ENCODE peak calls at places on chromosomes 11 and 22, in ten cellular contexts. E, V, C, D, P, H, F, A, Y and Q are unnamed samples.
A peak's percentile ranks its signal among the peaks of the same experiment; 100 is the strongest.

GRCh38 chr11:102186836-102187235 is 76.6 kb downstream of the YAP1 start:
- DNase-seq in E (no peak), V (peak; percentile 77), C (no peak), D (no peak), P (no peak), H (no peak), F (no peak), A (no peak), Y (peak; percentile 56), Q (no peak)

GRCh38 chr22:27576815-27577564 is 224.6 kb downstream of the MN1 start:
- DNase-seq in E (no peak), V (no peak), C (peak; percentile 92), D (peak; percentile 21), P (no peak), H (no peak), F (no peak), A (peak; percentile 29), Y (peak; percentile 74), Q (no peak)

GRCh38 chr11:45079943-45080719 is 66.3 kb upstream of the PRDM11 start:
- DNase-seq in E (peak; percentile 76), V (no peak), C (no peak), D (no peak), P (no peak), H (no peak), F (peak; percentile 35), A (no peak), Y (no peak), Q (peak; percentile 86)

GRCh38 chr22:23903328-23903971 is 9.3 kb downstream of the MIF start:
- DNase-seq in E (no peak), V (no peak), C (no peak), D (peak; percentile 93), P (no peak), H (no peak), F (no peak), A (no peak), Y (no peak), Q (no peak)

GRCh38 chr22:31055322-31056159 is 25.6 kb upstream of the SMTN start:
- DNase-seq in E (no peak), V (peak; percentile 96), C (peak; percentile 97), D (peak; percentile 99), P (peak; percentile 90), H (peak; percentile 81), F (peak; percentile 94), A (peak; percentile 94), Y (peak; percentile 100), Q (peak; percentile 38)

GRCh38 chr22:44181912-44182590 is 1.3 kb downstream of the PARVG start:
- DNase-seq in E (peak; percentile 54), V (no peak), C (no peak), D (no peak), P (no peak), H (no peak), F (no peak), A (no peak), Y (no peak), Q (no peak)

GRCh38 chr11:35337136-35337918 is 82.0 kb downstream of the SLC1A2 start:
- DNase-seq in E (peak; percentile 40), V (no peak), C (peak; percentile 98), D (peak; percentile 100), P (no peak), H (peak; percentile 94), F (no peak), A (no peak), Y (peak; percentile 97), Q (no peak)

GRCh38 chr11:76249195-76249741 is 43.0 kb upstream of the WNT11 start:
- DNase-seq in E (no peak), V (no peak), C (no peak), D (no peak), P (no peak), H (no peak), F (peak; percentile 67), A (no peak), Y (no peak), Q (no peak)

GRCh38 chr11:96228911-96229310 is 114.1 kb downstream of the MAML2 start:
- DNase-seq in E (no peak), V (no peak), C (no peak), D (no peak), P (no peak), H (no peak), F (no peak), A (no peak), Y (peak; percentile 38), Q (no peak)

GRCh38 chr11:57751676-57752253 is at the start of gene BTBD18:
- DNase-seq in E (no peak), V (peak; percentile 67), C (peak; percentile 54), D (peak; percentile 58), P (peak; percentile 36), H (no peak), F (peak; percentile 56), A (no peak), Y (peak; percentile 64), Q (no peak)

GRCh38 chr11:45110562-45110961 is 35.9 kb upstream of the PRDM11 start:
- DNase-seq in E (peak; percentile 48), V (no peak), C (peak; percentile 58), D (peak; percentile 70), P (no peak), H (peak; percentile 65), F (peak; percentile 48), A (peak; percentile 55), Y (peak; percentile 74), Q (peak; percentile 51)

GRCh38 chr11:26522912-26523610 is 49.0 kb downstream of the MUC15 start:
- DNase-seq in E (no peak), V (no peak), C (peak; percentile 7), D (peak; percentile 63), P (no peak), H (no peak), F (no peak), A (no peak), Y (peak; percentile 21), Q (no peak)

GRCh38 chr11:102061276-102061675 is 14.0 kb downstream of the CFAP300 start:
- DNase-seq in E (no peak), V (no peak), C (peak; percentile 16), D (no peak), P (no peak), H (no peak), F (no peak), A (no peak), Y (peak; percentile 48), Q (no peak)

DNA sequence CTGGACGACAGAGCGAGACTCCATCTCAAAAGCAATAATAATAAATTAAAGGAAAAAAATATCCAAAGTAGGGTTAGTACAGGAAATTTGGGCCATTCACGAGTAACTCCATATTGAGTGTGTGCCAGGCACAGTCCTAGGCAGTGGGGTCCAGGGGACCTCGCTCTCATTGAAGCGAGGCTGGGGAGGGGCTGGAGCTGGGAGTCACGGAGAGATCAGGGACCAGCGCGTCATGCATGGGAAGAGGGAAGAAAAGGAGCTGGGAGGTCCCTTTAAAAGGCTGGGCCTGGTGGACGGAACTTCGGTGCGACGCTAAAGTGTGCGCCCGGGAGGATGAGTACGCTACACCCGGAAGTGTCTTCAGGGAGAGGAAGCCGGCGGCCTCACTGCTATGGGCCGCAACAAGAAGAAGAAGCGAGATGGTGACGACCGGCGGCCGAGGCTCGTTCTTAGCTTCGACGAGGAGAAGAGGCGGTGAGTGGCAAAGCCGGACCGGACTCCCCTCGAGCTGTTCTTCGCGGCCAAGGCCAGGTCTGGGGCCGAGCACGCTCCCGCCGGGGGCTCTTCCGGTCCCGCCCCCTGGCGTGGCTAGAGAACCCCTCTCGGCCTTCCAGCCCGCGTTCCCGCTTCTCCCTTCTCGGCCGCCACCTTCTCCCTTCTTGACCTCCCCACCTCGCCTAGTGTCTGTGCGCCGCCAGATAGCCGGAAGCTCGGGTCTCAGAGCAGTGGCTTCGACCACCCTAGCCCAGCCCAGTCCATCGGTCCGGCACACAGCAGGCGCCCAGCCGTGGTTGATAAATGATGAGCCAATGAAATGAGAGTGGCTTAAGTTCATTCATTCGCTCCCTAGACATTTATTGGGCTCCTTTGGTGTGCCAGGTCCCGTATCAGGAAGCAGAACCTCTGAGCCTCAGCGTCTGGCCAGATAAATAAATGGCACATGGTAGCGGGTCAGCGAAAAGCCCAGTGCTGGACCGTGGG is at the start of gene NOL12:
- DNase-seq in E (peak; percentile 79), V (peak; percentile 85), C (peak; percentile 77), D (peak; percentile 74), P (peak; percentile 85), H (no peak), F (peak; percentile 85), A (peak; percentile 79), Y (peak; percentile 89), Q (peak; percentile 67)
- TF ChIP-seq CTCF in E (no peak), V (no peak), C (peak; percentile 4), D (no peak), P (no peak), H (no peak), F (no peak), A (no peak), Y (no peak), Q (no peak)

GRCh38 chr11:46410021-46410420 is 18.4 kb upstream of the CHRM4 start:
- DNase-seq in E (no peak), V (no peak), C (no peak), D (no peak), P (no peak), H (no peak), F (no peak), A (no peak), Y (peak; percentile 57), Q (no peak)
- TF ChIP-seq CTCF in E (no peak), V (no peak), C (peak; percentile 52), D (peak; percentile 9), P (no peak), H (peak; percentile 2), F (no peak), A (no peak), Y (peak; percentile 50), Q (no peak)

GRCh38 chr11:68609761-68610160 is 74.6 kb upstream of the GAL start:
- DNase-seq in E (no peak), V (no peak), C (no peak), D (no peak), P (no peak), H (no peak), F (no peak), A (no peak), Y (no peak), Q (no peak)

GRCh38 chr11:68615657-68616056 is 68.7 kb upstream of the GAL start:
- DNase-seq in E (no peak), V (no peak), C (no peak), D (no peak), P (no peak), H (no peak), F (no peak), A (no peak), Y (no peak), Q (no peak)

GRCh38 chr11:68610452-68611116 is 73.8 kb upstream of the GAL start:
- DNase-seq in E (no peak), V (no peak), C (no peak), D (no peak), P (no peak), H (no peak), F (no peak), A (no peak), Y (no peak), Q (no peak)
- TF ChIP-seq CTCF in E (no peak), V (peak; percentile 12), C (peak; percentile 46), D (peak; percentile 11), P (no peak), H (no peak), F (no peak), A (no peak), Y (peak; percentile 25), Q (no peak)

DNA sequence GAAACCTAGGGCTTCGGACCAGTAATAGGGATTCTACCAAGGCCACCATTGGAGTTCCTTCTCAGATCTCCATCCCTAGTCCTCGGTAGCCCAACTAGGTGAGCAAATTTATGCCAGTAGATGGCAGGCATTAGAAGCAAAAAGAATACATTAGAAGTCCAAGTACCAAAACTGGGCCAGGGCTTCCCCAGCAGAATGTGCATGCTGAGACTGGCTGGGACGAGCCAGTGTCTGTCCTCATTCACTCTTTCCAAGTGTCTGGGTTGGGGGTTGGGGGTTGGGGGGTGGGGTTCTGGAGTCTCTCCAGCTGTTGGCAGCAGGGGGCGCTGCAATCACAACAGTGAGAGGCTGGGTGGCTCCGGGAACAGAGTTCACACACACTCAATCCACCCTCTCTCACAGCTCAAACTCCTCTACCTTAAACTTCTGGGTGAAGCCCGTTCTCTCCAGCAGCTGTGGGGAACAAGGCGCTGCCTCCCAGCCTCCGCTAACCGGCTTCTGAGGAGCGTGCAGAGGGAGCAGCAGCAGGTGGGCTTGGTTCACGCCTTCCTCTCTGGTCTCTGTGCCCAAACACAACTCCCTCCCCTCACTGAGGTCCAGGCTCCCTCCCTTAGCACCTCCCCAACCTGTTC is 57.5 kb downstream of the BTG4 start:
- DNase-seq in E (peak; percentile 87), V (peak; percentile 76), C (peak; percentile 49), D (peak; percentile 81), P (no peak), H (peak; percentile 66), F (no peak), A (no peak), Y (peak; percentile 48), Q (no peak)
- TF ChIP-seq CTCF in E (peak; percentile 72), V (peak; percentile 83), C (peak; percentile 70), D (peak; percentile 64), P (no peak), H (peak; percentile 62), F (no peak), A (no peak), Y (peak; percentile 43), Q (peak; percentile 17)